ENCODE peak calls at places on chromosome 12, in seven cellular contexts. E is K562, F is HCT116, A is GM12878, J is H1, H is SK-N-SH, K is HepG2. I is an unnamed sample.

GRCh38 chr12:42128327-42128726 is 16.3 kb downstream of the GXYLT1 start:
- DNase-seq in E (peak), F (no peak), A (no peak), J (no peak), H (no peak), K (no peak), I (no peak)

GRCh38 chr12:12645485-12645884 is 33.8 kb downstream of the CREBL2 start:
- DNase-seq in E (peak), F (peak), A (no peak), J (no peak), H (peak), K (peak), I (no peak)

GRCh38 chr12:31006416-31007152 is 67.1 kb upstream of the DDX11 start:
- DNase-seq in E (no peak), F (no peak), A (no peak), J (no peak), H (no peak), K (no peak), I (no peak)

GRCh38 chr12:122040579-122041386 is 19.1 kb downstream of the BCL7A start:
- DNase-seq in E (no peak), F (no peak), A (no peak), J (no peak), H (no peak), K (peak), I (no peak)

GRCh38 chr12:49296836-49297694 is 2.1 kb downstream of the PRPH start:
- DNase-seq in E (peak), F (peak), A (no peak), J (no peak), H (peak), K (peak), I (peak)

GRCh38 chr12:69988601-69989194 is 163.7 kb downstream of the MYRFL start:
- DNase-seq in E (no peak), F (no peak), A (no peak), J (no peak), H (no peak), K (no peak), I (no peak)

GRCh38 chr12:114812858-114813761 is 129.1 kb upstream of the TBX3 start:
- DNase-seq in E (no peak), F (no peak), A (no peak), J (no peak), H (no peak), K (peak), I (peak)

GRCh38 chr12:71469235-71469873 is 29.8 kb downstream of the LGR5 start:
- DNase-seq in E (peak), F (peak), A (no peak), J (no peak), H (no peak), K (peak), I (no peak)

GRCh38 chr12:68259318-68259940 is 6.0 kb upstream of the IL22 start:
- DNase-seq in E (no peak), F (no peak), A (peak), J (no peak), H (no peak), K (no peak), I (no peak)

GRCh38 chr12:84701966-84702365 is 210.6 kb downstream of the SLC6A15 start:
- DNase-seq in E (no peak), F (no peak), A (no peak), J (no peak), H (no peak), K (no peak), I (no peak)

GRCh38 chr12:56029166-56029519 is 8.3 kb downstream of the IKZF4 start:
- DNase-seq in E (no peak), F (no peak), A (no peak), J (no peak), H (no peak), K (no peak), I (no peak)

GRCh38 chr12:122182887-122183587 is at the start of gene LRRC43:
- DNase-seq in E (no peak), F (no peak), A (no peak), J (no peak), H (peak), K (no peak), I (peak)

GRCh38 chr12:53474819-53475218 is 22.9 kb downstream of the PCBP2 start:
- DNase-seq in E (no peak), F (no peak), A (no peak), J (no peak), H (no peak), K (no peak), I (no peak)

GRCh38 chr12:69008510-69008909 is 75.5 kb upstream of the CPM start:
- DNase-seq in E (no peak), F (no peak), A (no peak), J (no peak), H (no peak), K (no peak), I (peak)

GRCh38 chr12:54002915-54003339 is 3.0 kb downstream of the HOXC9 start:
- DNase-seq in E (no peak), F (no peak), A (no peak), J (no peak), H (no peak), K (no peak), I (no peak)

GRCh38 chr12:22527999-22528398 is 16.3 kb downstream of the C2CD5 start:
- DNase-seq in E (no peak), F (no peak), A (no peak), J (no peak), H (no peak), K (no peak), I (no peak)

GRCh38 chr12:13564266-13564810 is 367.8 kb downstream of the EMP1 start:
- DNase-seq in E (peak), F (no peak), A (no peak), J (no peak), H (no peak), K (no peak), I (no peak)

GRCh38 chr12:111932241-111932640 is 80.7 kb downstream of the TMEM116 start:
- DNase-seq in E (no peak), F (no peak), A (no peak), J (no peak), H (no peak), K (no peak), I (no peak)

GRCh38 chr12:118404876-118405521 is 28.6 kb downstream of the SUDS3 start:
- DNase-seq in E (peak), F (peak), A (peak), J (no peak), H (peak), K (peak), I (peak)

GRCh38 chr12:14756331-14757143 is 46.7 kb downstream of the WBP11 start:
- DNase-seq in E (peak), F (no peak), A (no peak), J (no peak), H (peak), K (peak), I (no peak)

GRCh38 chr12:106248177-106248848 is 493 bp upstream of the CKAP4 start:
- DNase-seq in E (no peak), F (no peak), A (no peak), J (no peak), H (no peak), K (peak), I (peak)

GRCh38 chr12:26686438-26686837 is 146.6 kb downstream of the ITPR2 start:
- DNase-seq in E (no peak), F (no peak), A (no peak), J (no peak), H (no peak), K (no peak), I (no peak)

GRCh38 chr12:10031318-10031717 is 836 bp downstream of the CLEC9A start:
- DNase-seq in E (peak), F (no peak), A (no peak), J (no peak), H (no peak), K (no peak), I (no peak)

GRCh38 chr12:120257041-120257821 is 8.3 kb downstream of the PXN start:
- DNase-seq in E (no peak), F (no peak), A (no peak), J (no peak), H (peak), K (no peak), I (peak)

GRCh38 chr12:122206111-122206881 is 2.8 kb downstream of the B3GNT4 start:
- DNase-seq in E (no peak), F (no peak), A (no peak), J (no peak), H (peak), K (no peak), I (peak)

GRCh38 chr12:1498199-1498740 is 96.1 kb downstream of the FBXL14 start:
- DNase-seq in E (no peak), F (no peak), A (no peak), J (no peak), H (no peak), K (no peak), I (no peak)

GRCh38 chr12:127430401-127430800 is 836.6 kb upstream of the TMEM132C start:
- DNase-seq in E (no peak), F (no peak), A (no peak), J (no peak), H (no peak), K (no peak), I (no peak)

GRCh38 chr12:124191024-124191359 is 103.9 kb upstream of the RFLNA start:
- DNase-seq in E (peak), F (peak), A (no peak), J (no peak), H (peak), K (no peak), I (no peak)

GRCh38 chr12:80325167-80325959 is 118.7 kb upstream of the PTPRQ start:
- DNase-seq in E (no peak), F (no peak), A (no peak), J (no peak), H (no peak), K (no peak), I (peak)

GRCh38 chr12:4302881-4303280 is 18.1 kb upstream of the TIGAR start:
- DNase-seq in E (no peak), F (no peak), A (no peak), J (no peak), H (no peak), K (peak), I (no peak)

GRCh38 chr12:71438670-71439361 is 782 bp upstream of the LGR5 start:
- DNase-seq in E (no peak), F (no peak), A (no peak), J (no peak), H (peak), K (peak), I (no peak)

GRCh38 chr12:18970603-18971002 is 158.9 kb upstream of the PLEKHA5 start:
- DNase-seq in E (no peak), F (no peak), A (no peak), J (no peak), H (no peak), K (no peak), I (peak)

GRCh38 chr12:42296503-42297109 is 29.3 kb downstream of the ZCRB1 start:
- DNase-seq in E (peak), F (no peak), A (no peak), J (no peak), H (no peak), K (peak), I (peak)

DNA sequence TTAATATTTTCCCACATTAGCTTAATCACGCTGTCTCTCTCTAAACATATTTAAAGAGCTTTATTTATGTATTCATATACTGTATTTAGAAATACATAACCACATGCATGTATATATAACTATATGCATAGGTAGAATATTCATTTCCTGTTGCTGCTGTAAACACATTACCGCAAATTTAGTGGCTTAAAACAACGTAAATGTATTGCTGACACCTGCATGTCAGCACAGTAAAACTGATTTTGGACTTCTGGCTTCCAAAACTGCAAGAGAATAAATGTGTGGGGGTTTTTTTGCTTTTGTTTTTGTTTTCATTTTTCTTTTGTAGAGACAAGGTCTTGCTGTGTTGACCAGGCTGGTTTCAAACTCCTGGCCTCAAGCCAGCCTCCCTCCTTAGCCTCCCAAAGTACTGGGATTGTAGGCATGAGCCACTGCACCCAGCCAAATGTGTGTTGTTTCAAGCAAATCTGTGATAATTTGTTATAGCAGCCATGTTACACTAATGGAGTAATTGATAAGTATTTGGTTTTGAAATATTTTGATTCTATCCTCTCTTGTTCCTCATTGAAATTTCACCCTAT is 61.9 kb upstream of the CMKLR1 start:
- DNase-seq in E (no peak), F (no peak), A (no peak), J (no peak), H (no peak), K (no peak), I (no peak)
- TF ChIP-seq JUND in E (no peak), F (no peak), A (no peak), J (no peak), H (no peak), K (no peak), I (no peak)

DNA sequence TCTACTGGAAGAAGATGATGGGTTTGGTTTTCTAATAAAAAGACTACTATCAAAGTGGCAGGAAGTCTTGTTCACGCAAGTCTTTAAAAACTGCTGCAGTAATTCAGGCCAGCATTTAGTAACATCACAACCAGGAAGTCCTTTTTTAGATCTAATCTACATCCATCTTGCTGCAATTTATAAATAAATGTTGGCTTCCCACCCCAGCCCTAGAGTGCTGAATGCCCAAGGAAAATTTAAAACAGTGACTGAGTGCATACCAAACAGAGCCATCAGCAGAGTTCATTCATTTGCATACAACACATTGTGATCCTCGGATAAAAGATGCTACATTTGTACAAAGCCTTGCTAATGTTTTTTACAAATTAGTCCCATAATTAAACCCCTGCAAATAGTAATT is 72.1 kb downstream of the PHLDA1 start:
- DNase-seq in E (no peak), F (no peak), A (no peak), J (no peak), H (no peak), K (no peak), I (no peak)
- TF ChIP-seq JUND in E (no peak), F (no peak), A (no peak), J (no peak), H (no peak), K (no peak), I (peak)

GRCh38 chr12:95547522-95548055 is 3.7 kb downstream of the USP44 start:
- DNase-seq in E (peak), F (no peak), A (no peak), J (no peak), H (no peak), K (no peak), I (no peak)

GRCh38 chr12:95546491-95546813 is 4.8 kb downstream of the USP44 start:
- DNase-seq in E (peak), F (no peak), A (no peak), J (no peak), H (no peak), K (no peak), I (no peak)

GRCh38 chr12:95549392-95550084 is 1.7 kb downstream of the USP44 start:
- DNase-seq in E (no peak), F (no peak), A (no peak), J (no peak), H (no peak), K (no peak), I (no peak)

GRCh38 chr12:95548056-95548538 is 3.2 kb downstream of the USP44 start:
- DNase-seq in E (peak), F (no peak), A (no peak), J (no peak), H (peak), K (no peak), I (no peak)

GRCh38 chr12:95548539-95549391 is 2.5 kb downstream of the USP44 start:
- DNase-seq in E (peak), F (no peak), A (no peak), J (no peak), H (peak), K (no peak), I (no peak)
- TF ChIP-seq JUND in E (no peak), F (no peak), A (no peak), J (no peak), H (no peak), K (no peak), I (no peak)

DNA sequence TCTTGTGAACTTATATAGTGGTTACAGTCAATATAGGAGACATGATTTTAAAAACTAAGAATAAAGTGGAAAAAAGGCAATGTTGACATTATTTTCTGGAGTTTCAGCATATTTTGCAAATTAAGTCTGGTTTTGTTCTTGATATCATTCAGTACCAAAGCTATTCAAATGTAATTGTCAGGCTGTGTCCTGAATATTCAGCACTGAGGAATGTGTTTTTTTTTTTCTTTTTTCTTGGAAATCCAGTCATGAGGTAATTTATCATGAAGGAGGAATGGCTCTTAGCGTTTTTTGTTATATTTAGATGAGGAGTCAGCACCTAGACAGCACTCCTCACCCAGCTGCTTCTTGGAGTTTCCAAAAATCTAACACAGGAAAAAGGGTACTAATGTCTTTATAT is 225.5 kb downstream of the CCDC91 start:
- DNase-seq in E (peak), F (no peak), A (no peak), J (no peak), H (no peak), K (no peak), I (no peak)
- TF ChIP-seq JUND in E (no peak), F (no peak), A (no peak), J (no peak), H (peak), K (no peak), I (no peak)

GRCh38 chr12:65276923-65277322 is 1.6 kb upstream of the MSRB3 start:
- DNase-seq in E (no peak), F (no peak), A (no peak), J (no peak), H (no peak), K (no peak), I (no peak)

GRCh38 chr12:65279387-65280112 is 1.1 kb downstream of the MSRB3 start:
- DNase-seq in E (no peak), F (no peak), A (no peak), J (no peak), H (no peak), K (no peak), I (no peak)

GRCh38 chr12:65280306-65280705 is 1.8 kb downstream of the MSRB3 start:
- DNase-seq in E (no peak), F (no peak), A (no peak), J (no peak), H (no peak), K (no peak), I (no peak)

GRCh38 chr12:65277994-65278575 is 398 bp upstream of the MSRB3 start:
- DNase-seq in E (no peak), F (no peak), A (no peak), J (no peak), H (no peak), K (no peak), I (no peak)

GRCh38 chr12:65278576-65279386 is at the start of gene MSRB3:
- DNase-seq in E (peak), F (peak), A (no peak), J (peak), H (peak), K (peak), I (peak)
- TF ChIP-seq JUND in E (no peak), F (no peak), A (no peak), J (no peak), H (no peak), K (no peak), I (no peak)

DNA sequence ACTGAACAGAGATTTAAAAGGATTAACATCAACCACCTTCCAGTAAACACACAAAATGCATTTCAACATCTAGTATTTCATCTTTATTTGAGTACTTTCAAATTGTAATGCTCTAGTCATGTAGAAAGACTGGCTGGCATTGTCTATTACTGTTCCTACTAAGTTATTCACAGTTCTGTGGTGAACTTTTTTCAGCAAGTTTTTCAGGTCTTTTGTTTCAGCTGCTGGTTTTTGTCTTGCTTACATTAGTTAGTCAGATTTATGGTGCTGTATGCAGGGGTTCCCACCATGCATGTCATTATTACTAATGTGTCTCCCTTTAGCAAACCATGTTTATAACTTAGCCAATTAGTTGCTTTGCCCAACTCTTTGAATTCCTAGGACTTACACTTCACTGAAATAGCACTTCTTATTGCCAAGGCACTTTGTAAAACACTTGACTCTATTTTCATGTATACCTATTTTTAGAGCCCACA is 253.4 kb upstream of the KITLG start:
- DNase-seq in E (no peak), F (no peak), A (no peak), J (no peak), H (no peak), K (no peak), I (no peak)
- TF ChIP-seq JUND in E (no peak), F (no peak), A (no peak), J (no peak), H (no peak), K (no peak), I (no peak)

GRCh38 chr12:6378709-6379427 is 3.5 kb upstream of the SCNN1A start:
- DNase-seq in E (no peak), F (no peak), A (no peak), J (no peak), H (no peak), K (no peak), I (no peak)

GRCh38 chr12:6376965-6377666 is 1.8 kb upstream of the SCNN1A start:
- DNase-seq in E (no peak), F (no peak), A (no peak), J (no peak), H (no peak), K (no peak), I (no peak)

GRCh38 chr12:6382371-6382770 is 1.6 kb upstream of the LTBR start:
- DNase-seq in E (no peak), F (no peak), A (no peak), J (no peak), H (no peak), K (no peak), I (no peak)

GRCh38 chr12:6377667-6377994 is 2.3 kb upstream of the SCNN1A start:
- DNase-seq in E (no peak), F (no peak), A (no peak), J (no peak), H (no peak), K (no peak), I (peak)

GRCh38 chr12:6380141-6381121 is 3.5 kb upstream of the LTBR start:
- DNase-seq in E (no peak), F (no peak), A (no peak), J (no peak), H (no peak), K (no peak), I (no peak)
- TF ChIP-seq JUND in E (no peak), F (no peak), A (no peak), J (no peak), H (no peak), K (no peak), I (no peak)